ENCODE peak calls at places on chromosomes 4 and X, in four cellular contexts. One of them, this sample, is unnamed.

GRCh38 chrX:106730385-106730784 is 3.9 kb downstream of the RNF128 start:
- DNase-seq in K562: no peak
- DNase-seq in H1: no peak
- DNase-seq in SK-N-SH: no peak
- DNase-seq in this sample: no peak

GRCh38 chr4:7582313-7583096 is 147.8 kb upstream of the PSAPL1 start:
- DNase-seq in H1: no peak
- DNase-seq in SK-N-SH: no peak
- DNase-seq in K562: no peak
- DNase-seq in this sample: no peak

GRCh38 chr4:15333692-15334633 is 93.9 kb upstream of the C1QTNF7 start:
- DNase-seq in SK-N-SH: no peak
- DNase-seq in H1: no peak
- DNase-seq in K562: no peak
- DNase-seq in this sample: no peak

GRCh38 chr4:187544461-187545053 is 451.0 kb upstream of the ZFP42 start:
- DNase-seq in K562: no peak
- DNase-seq in SK-N-SH: no peak
- DNase-seq in H1: no peak
- DNase-seq in this sample: no peak

GRCh38 chr4:121156822-121157769 is 7.0 kb downstream of the TNIP3 start:
- DNase-seq in SK-N-SH: peak
- DNase-seq in H1: peak
- DNase-seq in K562: peak
- DNase-seq in this sample: peak

GRCh38 chrX:149221246-149221645 is 283.9 kb downstream of the IDS start:
- DNase-seq in SK-N-SH: no peak
- DNase-seq in K562: no peak
- DNase-seq in H1: no peak
- DNase-seq in this sample: no peak

GRCh38 chr4:87975466-87975865 is at the start of gene SPP1:
- DNase-seq in K562: no peak
- DNase-seq in H1: peak
- DNase-seq in SK-N-SH: peak
- DNase-seq in this sample: peak

GRCh38 chrX:125236955-125237354 is 82.7 kb upstream of the TEX13C start:
- DNase-seq in SK-N-SH: no peak
- DNase-seq in H1: no peak
- DNase-seq in K562: no peak
- DNase-seq in this sample: no peak

GRCh38 chrX:18353931-18354368 is 538 bp downstream of the SCML2 start:
- DNase-seq in K562: peak
- DNase-seq in H1: no peak
- DNase-seq in SK-N-SH: peak
- DNase-seq in this sample: peak

GRCh38 chr4:124177647-124178425 is 534.7 kb downstream of the ANKRD50 start:
- DNase-seq in H1: no peak
- DNase-seq in K562: no peak
- DNase-seq in SK-N-SH: no peak
- DNase-seq in this sample: no peak

GRCh38 chr4:152458801-152459302 is 77.0 kb downstream of the FBXW7 start:
- DNase-seq in H1: no peak
- DNase-seq in K562: no peak
- DNase-seq in SK-N-SH: no peak
- DNase-seq in this sample: no peak

GRCh38 chr4:41028392-41029076 is 185.8 kb downstream of the APBB2 start:
- DNase-seq in H1: no peak
- DNase-seq in SK-N-SH: no peak
- DNase-seq in K562: no peak
- DNase-seq in this sample: no peak

GRCh38 chrX:27565992-27566391 is 24.2 kb upstream of the DCAF8L2 start:
- DNase-seq in H1: no peak
- DNase-seq in K562: peak
- DNase-seq in SK-N-SH: no peak
- DNase-seq in this sample: no peak

GRCh38 chr4:624705-625590 is at the start of gene PDE6B:
- DNase-seq in SK-N-SH: no peak
- DNase-seq in H1: no peak
- DNase-seq in K562: peak
- DNase-seq in this sample: peak

GRCh38 chr4:31613946-31614623 is 893.9 kb downstream of the PCDH7 start:
- DNase-seq in H1: no peak
- DNase-seq in K562: no peak
- DNase-seq in SK-N-SH: no peak
- DNase-seq in this sample: peak

GRCh38 chr4:79049840-79050520 is 110.7 kb upstream of the PAQR3 start:
- DNase-seq in SK-N-SH: peak
- DNase-seq in K562: no peak
- DNase-seq in H1: no peak
- DNase-seq in this sample: no peak

GRCh38 chrX:131854586-131854985 is 168.5 kb upstream of the STK26 start:
- DNase-seq in H1: no peak
- DNase-seq in SK-N-SH: no peak
- DNase-seq in K562: peak
- DNase-seq in this sample: no peak

GRCh38 chr4:102174800-102175199 is 170.5 kb downstream of the SLC39A8 start:
- DNase-seq in K562: no peak
- DNase-seq in H1: no peak
- DNase-seq in SK-N-SH: no peak
- DNase-seq in this sample: no peak

GRCh38 chr4:54005475-54005874 is 58.9 kb downstream of the CHIC2 start:
- DNase-seq in K562: no peak
- DNase-seq in SK-N-SH: no peak
- DNase-seq in H1: no peak
- DNase-seq in this sample: no peak

GRCh38 chr4:6088950-6089349 is 70.7 kb upstream of the C4orf50 start:
- DNase-seq in SK-N-SH: no peak
- DNase-seq in K562: no peak
- DNase-seq in H1: no peak
- DNase-seq in this sample: no peak

GRCh38 chr4:82421796-82422560 is 8.3 kb downstream of the HNRNPDL start:
- DNase-seq in SK-N-SH: no peak
- DNase-seq in K562: no peak
- DNase-seq in H1: no peak
- DNase-seq in this sample: no peak

GRCh38 chrX:11273544-11273943 is 19.7 kb upstream of the AMELX start:
- DNase-seq in SK-N-SH: no peak
- DNase-seq in H1: no peak
- DNase-seq in K562: no peak
- DNase-seq in this sample: no peak

GRCh38 chrX:10529344-10529743 is 91.0 kb downstream of the MID1 start:
- DNase-seq in H1: no peak
- DNase-seq in K562: no peak
- DNase-seq in SK-N-SH: no peak
- DNase-seq in this sample: no peak

DNA sequence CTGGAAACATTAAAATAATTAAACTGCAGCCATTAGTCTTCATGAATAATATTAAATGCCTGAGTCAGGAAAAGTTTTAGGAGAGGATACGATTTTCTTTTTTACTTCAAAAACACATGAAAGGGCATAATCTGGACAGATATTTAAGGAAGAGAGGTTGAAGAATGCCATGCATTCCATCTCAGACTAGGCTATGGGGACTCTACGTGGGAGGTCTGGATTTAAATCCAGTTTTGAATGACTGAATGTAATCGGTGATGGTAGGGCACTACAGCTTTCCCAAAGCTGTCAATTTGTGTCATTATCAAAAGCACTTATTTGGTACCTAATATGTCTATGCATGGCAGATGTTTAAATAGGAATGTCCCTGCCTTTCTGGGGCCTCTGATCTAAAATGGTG is 59.3 kb upstream of the RPL34 start:
- DNase-seq in K562: no peak
- DNase-seq in SK-N-SH: no peak
- DNase-seq in H1: no peak
- DNase-seq in this sample: no peak
- TF ChIP-seq TEAD4 in K562: no peak
- TF ChIP-seq TEAD4 in SK-N-SH: no peak
- TF ChIP-seq TEAD4 in H1: no peak
- TF ChIP-seq TEAD4 in this sample: no peak

GRCh38 chr4:52823478-52824092 is 38.5 kb upstream of the RASL11B start:
- DNase-seq in K562: no peak
- DNase-seq in H1: no peak
- DNase-seq in SK-N-SH: no peak
- DNase-seq in this sample: no peak
- TF ChIP-seq TEAD4 in K562: no peak
- TF ChIP-seq TEAD4 in H1: no peak
- TF ChIP-seq TEAD4 in SK-N-SH: no peak
- TF ChIP-seq TEAD4 in this sample: no peak

DNA sequence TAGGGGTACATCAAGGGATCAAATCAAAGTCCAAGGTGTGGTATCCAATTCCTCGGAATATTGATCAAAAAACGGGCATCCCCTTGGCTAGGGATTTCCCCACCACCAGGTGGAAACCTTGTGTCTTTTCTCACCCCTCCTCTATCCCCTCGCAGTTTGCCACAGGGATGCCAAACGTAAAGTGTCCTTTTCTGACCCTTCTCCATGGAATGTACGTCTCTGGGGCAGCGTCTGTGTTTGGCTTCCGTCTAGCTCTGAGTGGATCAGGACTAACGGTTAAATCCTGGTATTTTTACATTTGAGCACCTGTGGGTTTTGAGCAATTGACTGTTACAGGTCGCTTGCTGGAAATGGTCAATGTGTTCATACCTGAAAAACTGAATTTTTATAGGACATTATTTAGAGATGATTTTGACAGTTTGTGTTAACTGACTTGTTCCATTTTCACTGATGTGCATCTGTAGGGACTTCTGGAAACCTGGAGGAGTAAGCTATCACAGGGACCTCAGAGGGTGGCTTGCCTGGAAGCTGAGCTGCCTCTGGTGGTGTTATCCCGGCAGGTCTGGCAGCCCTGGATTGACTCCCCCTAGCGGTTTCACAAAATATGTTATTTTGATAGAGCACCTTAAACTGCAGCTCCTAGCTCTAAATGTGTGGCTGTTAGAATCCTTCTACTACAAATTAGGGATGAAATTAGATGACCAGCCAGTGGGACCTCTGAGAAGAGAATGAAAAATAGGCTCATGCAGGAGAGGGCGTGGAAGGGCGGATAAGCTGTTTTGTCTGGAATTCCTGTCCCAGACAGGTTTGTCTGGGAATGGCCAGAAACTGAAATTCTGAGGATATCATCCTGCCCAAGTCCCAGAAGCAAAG is 8.8 kb upstream of the MGST2 start:
- DNase-seq in SK-N-SH: peak
- DNase-seq in K562: peak
- DNase-seq in H1: no peak
- DNase-seq in this sample: peak
- TF ChIP-seq TEAD4 in SK-N-SH: no peak
- TF ChIP-seq TEAD4 in K562: no peak
- TF ChIP-seq TEAD4 in H1: no peak
- TF ChIP-seq TEAD4 in this sample: no peak

DNA sequence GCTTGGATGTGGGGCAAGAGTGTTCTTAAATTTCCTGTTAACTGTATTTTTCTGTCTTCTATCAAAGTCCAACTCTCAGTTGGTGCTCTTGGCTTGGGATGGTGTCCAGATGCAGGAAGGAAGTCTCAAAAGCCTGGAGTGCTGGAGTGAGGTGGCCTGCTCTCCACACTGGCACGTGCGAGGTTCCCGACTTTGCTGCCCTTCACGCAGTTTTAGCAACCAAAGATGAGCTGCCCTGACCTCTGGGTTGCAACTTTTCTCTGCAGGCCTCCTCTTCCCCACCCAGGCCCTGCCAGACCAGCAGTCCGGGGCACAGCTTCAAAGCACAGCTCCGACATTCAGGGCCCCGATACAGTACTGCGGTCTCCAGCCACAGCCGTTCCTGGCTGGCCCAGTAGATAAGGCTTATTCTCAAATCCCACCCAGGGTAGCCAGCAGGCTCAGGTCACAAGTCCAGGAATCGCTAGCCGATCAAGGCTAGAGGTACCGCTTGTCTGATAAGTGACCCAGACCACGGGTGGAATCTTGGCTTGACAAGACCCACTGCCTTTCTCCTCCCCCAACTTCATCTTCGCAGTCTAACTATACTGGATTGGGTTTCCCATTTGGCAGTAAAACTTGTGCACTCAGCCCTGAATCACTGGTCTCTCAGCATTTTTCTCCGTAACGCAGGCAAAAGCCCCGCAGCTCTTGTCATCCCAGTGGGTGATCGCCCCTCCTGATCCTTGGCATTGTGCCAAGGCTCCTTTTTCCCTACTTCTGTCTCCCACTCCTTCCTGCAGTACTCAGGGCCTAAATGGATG is 21.8 kb upstream of the JADE1 start:
- DNase-seq in H1: no peak
- DNase-seq in SK-N-SH: peak
- DNase-seq in K562: peak
- DNase-seq in this sample: no peak
- TF ChIP-seq TEAD4 in H1: no peak
- TF ChIP-seq TEAD4 in SK-N-SH: no peak
- TF ChIP-seq TEAD4 in K562: no peak
- TF ChIP-seq TEAD4 in this sample: no peak

GRCh38 chr4:22987861-22988260 is 295.1 kb downstream of the GBA3 start:
- DNase-seq in SK-N-SH: no peak
- DNase-seq in K562: no peak
- DNase-seq in H1: no peak
- DNase-seq in this sample: no peak

GRCh38 chr4:22986881-22987280 is 294.1 kb downstream of the GBA3 start:
- DNase-seq in H1: no peak
- DNase-seq in SK-N-SH: no peak
- DNase-seq in K562: no peak
- DNase-seq in this sample: no peak

GRCh38 chr4:22988526-22988925 is 295.8 kb downstream of the GBA3 start:
- DNase-seq in K562: no peak
- DNase-seq in SK-N-SH: no peak
- DNase-seq in H1: no peak
- DNase-seq in this sample: no peak

GRCh38 chr4:22986262-22986661 is 293.5 kb downstream of the GBA3 start:
- DNase-seq in H1: no peak
- DNase-seq in SK-N-SH: no peak
- DNase-seq in K562: no peak
- DNase-seq in this sample: no peak

GRCh38 chr4:22991576-22991975 is 298.8 kb downstream of the GBA3 start:
- DNase-seq in K562: no peak
- DNase-seq in H1: no peak
- DNase-seq in SK-N-SH: no peak
- DNase-seq in this sample: no peak
- TF ChIP-seq TEAD4 in K562: no peak
- TF ChIP-seq TEAD4 in H1: no peak
- TF ChIP-seq TEAD4 in SK-N-SH: no peak
- TF ChIP-seq TEAD4 in this sample: no peak

GRCh38 chr4:128162434-128162833 is 101.3 kb downstream of the LARP1B start:
- DNase-seq in H1: no peak
- DNase-seq in SK-N-SH: no peak
- DNase-seq in K562: no peak
- DNase-seq in this sample: no peak
- TF ChIP-seq TEAD4 in H1: no peak
- TF ChIP-seq TEAD4 in SK-N-SH: no peak
- TF ChIP-seq TEAD4 in K562: no peak
- TF ChIP-seq TEAD4 in this sample: no peak

This sample was measured in WTC11.